ENCODE peak calls at places on chromosome 18, in four cellular contexts. T is K562, X is HL-60, K is GM12878. V is an unnamed sample.

GRCh38 chr18:1094408-1094807 is 189.7 kb downstream of the ADCYAP1 start:
- DNase-seq in T (no peak), X (no peak), K (no peak), V (no peak)

GRCh38 chr18:8982416-8983183 is 119.9 kb upstream of the NDUFV2 start:
- DNase-seq in X (no peak), K (no peak), T (peak; percentile 59), V (no peak)

GRCh38 chr18:68847219-68847860 is 49.5 kb downstream of the CCDC102B start:
- DNase-seq in X (no peak), T (no peak), K (no peak), V (no peak)

GRCh38 chr18:32760391-32760790 is 12.4 kb downstream of the KLHL14 start:
- DNase-seq in T (no peak), X (no peak), K (peak; percentile 8), V (no peak)

GRCh38 chr18:79695269-79695668 is 15.7 kb downstream of the CTDP1 start:
- DNase-seq in X (no peak), T (no peak), K (no peak), V (no peak)

GRCh38 chr18:3119401-3120323 is 100.1 kb downstream of the MYOM1 start:
- DNase-seq in X (no peak), K (no peak), T (no peak), V (no peak)

GRCh38 chr18:32391126-32391525 is 79.6 kb downstream of the GAREM1 start:
- DNase-seq in X (no peak), T (no peak), K (no peak), V (no peak)

GRCh38 chr18:48750485-48751175 is 200.1 kb downstream of the SMAD7 start:
- DNase-seq in X (no peak), K (no peak), T (no peak), V (no peak)

GRCh38 chr18:50726960-50727589 is 92.7 kb downstream of the MRO start:
- DNase-seq in X (no peak), T (no peak), K (peak; percentile 41), V (peak; percentile 59)

GRCh38 chr18:63342206-63342605 is 22.6 kb upstream of the BCL2 start:
- DNase-seq in K (no peak), T (peak; percentile 62), X (no peak), V (no peak)

GRCh38 chr18:79884963-79885728 is 66.3 kb downstream of the SLC66A2 start:
- DNase-seq in X (no peak), T (no peak), K (no peak), V (peak; percentile 5)

GRCh38 chr18:7516505-7517117 is 50.5 kb upstream of the PTPRM start:
- DNase-seq in K (no peak), X (no peak), T (no peak), V (no peak)

GRCh38 chr18:44733069-44733753 is 52.5 kb downstream of the SETBP1 start:
- DNase-seq in T (peak; percentile 13), K (no peak), X (no peak), V (no peak)

GRCh38 chr18:53798516-53798915 is 426.0 kb downstream of the MBD2 start:
- DNase-seq in K (no peak), X (no peak), T (no peak), V (no peak)

GRCh38 chr18:75659535-75660023 is 232.1 kb upstream of the SMIM21 start:
- DNase-seq in X (no peak), K (no peak), T (no peak), V (no peak)

GRCh38 chr18:75130591-75131274 is 78.2 kb downstream of the PTGR3 start:
- DNase-seq in T (no peak), X (no peak), K (no peak), V (no peak)

GRCh38 chr18:78376036-78376435 is 603.6 kb upstream of the SALL3 start:
- DNase-seq in X (no peak), T (no peak), K (no peak), V (no peak)

GRCh38 chr18:13547347-13547746 is 179.0 kb downstream of the FAM210A start:
- DNase-seq in X (no peak), K (no peak), T (no peak), V (no peak)

GRCh38 chr18:45621068-45621511 is 5.8 kb downstream of the SLC14A2 start:
- DNase-seq in K (no peak), T (peak; percentile 54), X (peak; percentile 38), V (peak; percentile 53)

GRCh38 chr18:61687317-61687716 is 205.5 kb downstream of the RNF152 start:
- DNase-seq in K (no peak), T (no peak), X (no peak), V (no peak)

GRCh38 chr18:3758531-3758930 is 308.6 kb downstream of the TGIF1 start:
- DNase-seq in X (no peak), T (no peak), K (no peak), V (no peak)

GRCh38 chr18:55425698-55426097 is 162.3 kb downstream of the TCF4 start:
- DNase-seq in K (no peak), X (no peak), T (no peak), V (no peak)

GRCh38 chr18:68024716-68025115 is 508.2 kb upstream of the DSEL start:
- DNase-seq in K (no peak), X (no peak), T (no peak), V (no peak)

GRCh38 chr18:54094474-54094873 is 130.0 kb downstream of the MBD2 start:
- DNase-seq in X (no peak), K (no peak), T (no peak), V (no peak)

GRCh38 chr18:48663931-48664847 is 125.4 kb downstream of the CTIF start:
- DNase-seq in X (peak; percentile 35), T (peak; percentile 64), K (no peak), V (peak; percentile 73)

GRCh38 chr18:6553234-6553900 is 138.7 kb upstream of the L3MBTL4 start:
- DNase-seq in K (no peak), T (no peak), X (no peak), V (no peak)

GRCh38 chr18:25075793-25076192 is 276.2 kb downstream of the ZNF521 start:
- DNase-seq in X (no peak), T (no peak), K (no peak), V (no peak)

GRCh38 chr18:56124186-56124585 is 514.2 kb downstream of the TXNL1 start:
- DNase-seq in X (no peak), K (no peak), T (no peak), V (no peak)

GRCh38 chr18:3689986-3690681 is 240.2 kb downstream of the TGIF1 start:
- DNase-seq in T (no peak), K (no peak), X (no peak), V (no peak)

GRCh38 chr18:59084286-59084779 is 55.4 kb upstream of the SEC11C start:
- DNase-seq in X (peak; percentile 36), K (no peak), T (peak; percentile 56), V (no peak)
- TF ChIP-seq POLR2AphosphoS5 in X (no peak), K (no peak), T (no peak), V (no peak)

GRCh38 chr18:21742323-21742687 is 1.7 kb downstream of the MIB1 start:
- DNase-seq in T (no peak), K (no peak), X (no peak), V (no peak)
- TF ChIP-seq SPI1 in T (no peak), K (no peak), X (no peak), V (no peak)

GRCh38 chr18:31099490-31100230 is 2.6 kb downstream of the DSC2 start:
- DNase-seq in T (no peak), X (no peak), K (no peak), V (no peak)
- TF ChIP-seq POLR2AphosphoS5 in T (no peak), X (no peak), K (no peak), V (no peak)

DNA sequence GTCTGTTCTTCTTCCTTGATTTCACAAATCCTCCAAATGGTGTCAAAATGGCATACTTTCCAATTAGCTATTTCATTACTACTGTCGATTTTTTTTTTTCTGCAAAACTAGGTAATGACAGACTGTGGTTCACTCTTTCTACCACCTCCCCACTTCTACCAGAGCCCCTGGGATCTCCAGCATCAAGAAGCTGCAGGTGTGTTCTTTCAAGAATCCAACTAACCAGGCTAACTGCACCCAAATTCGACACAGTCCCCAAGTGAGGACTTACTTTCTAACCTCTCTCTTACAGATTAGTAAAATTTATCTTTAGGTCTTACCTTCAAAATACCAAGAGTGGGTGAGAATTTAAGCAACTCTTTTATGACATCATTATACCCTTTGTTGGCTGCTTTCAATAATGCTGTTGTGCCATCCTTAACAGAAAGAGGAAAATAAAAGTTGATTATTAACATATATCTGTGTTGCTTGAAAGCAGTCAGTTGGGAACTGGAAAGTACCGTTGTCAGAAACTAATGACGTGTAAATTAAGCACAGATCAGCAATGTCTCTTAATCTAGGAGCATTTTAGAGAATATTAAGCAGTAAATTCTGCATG is 31.2 kb upstream of the NPC1 start:
- DNase-seq in X (no peak), K (peak; percentile 65), T (no peak), V (no peak)
- TF ChIP-seq SPI1 in X (no peak), K (no peak), T (no peak), V (no peak)

GRCh38 chr18:22398464-22398863 is 19.3 kb downstream of the CTAGE1 start:
- DNase-seq in T (no peak), K (no peak), X (no peak), V (no peak)
- TF ChIP-seq POLR2AphosphoS5 in T (no peak), K (no peak), X (no peak), V (no peak)

DNA sequence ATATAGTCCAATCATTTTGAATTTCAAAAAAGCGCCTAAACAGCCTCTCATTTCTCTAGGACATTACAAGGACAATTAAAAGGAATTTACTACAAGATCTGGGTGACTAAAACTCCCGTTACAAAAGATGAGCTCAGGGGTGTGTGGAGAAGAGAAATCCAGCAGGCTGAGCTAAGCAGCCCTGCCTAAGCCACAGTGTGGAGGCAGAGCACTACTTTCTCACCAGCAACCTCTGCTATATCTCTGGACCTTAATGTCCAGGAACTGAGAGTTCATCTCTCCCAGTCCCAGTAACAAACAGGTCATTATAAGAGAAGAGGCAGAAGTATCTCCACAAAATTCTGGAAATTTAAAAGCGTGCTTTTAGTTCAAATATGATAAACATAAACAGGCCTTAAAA is 18.9 kb upstream of the ANKRD62 start:
- DNase-seq in X (no peak), K (no peak), T (no peak), V (no peak)
- TF ChIP-seq SPI1 in X (no peak), K (no peak), T (no peak), V (no peak)

GRCh38 chr18:57780318-57781127 is 22.6 kb downstream of the ATP8B1 start:
- DNase-seq in T (peak; percentile 37), K (peak; percentile 17), X (no peak), V (no peak)

GRCh38 chr18:57784034-57784815 is 18.9 kb downstream of the ATP8B1 start:
- DNase-seq in T (no peak), K (no peak), X (peak; percentile 78), V (no peak)

GRCh38 chr18:57784816-57785144 is 18.3 kb downstream of the ATP8B1 start:
- DNase-seq in X (no peak), T (no peak), K (no peak), V (no peak)

GRCh38 chr18:57776767-57777166 is 26.3 kb downstream of the ATP8B1 start:
- DNase-seq in K (no peak), X (no peak), T (peak; percentile 60), V (no peak)

DNA sequence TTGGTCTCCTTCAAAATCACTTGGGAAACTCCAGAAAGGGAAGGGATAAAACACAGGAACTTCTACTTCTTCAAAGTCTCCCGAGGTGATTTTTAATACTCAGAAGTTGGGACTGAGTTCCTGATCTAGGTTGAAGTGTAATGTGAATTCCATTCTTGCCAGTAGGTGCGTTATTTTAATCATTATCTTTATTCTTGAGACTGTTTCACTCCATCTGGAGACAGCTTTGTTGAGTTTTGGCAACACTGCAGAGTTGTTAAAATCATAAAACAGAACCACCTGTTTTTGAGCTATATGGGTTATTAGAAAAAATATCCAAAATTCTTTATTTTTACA is 22.0 kb downstream of the ATP8B1 start:
- DNase-seq in T (no peak), K (no peak), X (peak; percentile 73), V (no peak)
- TF ChIP-seq POLR2AphosphoS5 in T (no peak), K (no peak), X (no peak), V (no peak)

V was measured in GM12891.